ENCODE peak calls at places on chromosomes 12 and 14, in eight cellular contexts. T is left ventricle myocardium inferior, I is heart right ventricle, Y is Caco-2, U is right atrium auricular region, J is right lobe of liver, X is mammary epithelial cell, V is fibroblast of lung. D is an unnamed sample.
A peak's percentile ranks its signal among the peaks of the same experiment; 100 is the strongest.

GRCh38 chr12:76595056-76595455 is 35.5 kb upstream of the OSBPL8 start:
- DNase-seq in I (no peak), J (no peak), V (no peak), U (no peak), Y (no peak), T (no peak), X (no peak), D (no peak)

GRCh38 chr12:47022296-47022695 is 57.1 kb upstream of the PCED1B start:
- DNase-seq in Y (no peak), U (no peak), V (peak; percentile 62), I (no peak), X (peak; percentile 63), J (no peak), T (no peak), D (peak; percentile 33)

GRCh38 chr12:109539508-109539907 is 33.8 kb downstream of the MMAB start:
- DNase-seq in T (no peak), U (no peak), V (peak; percentile 52), I (no peak), Y (no peak), X (no peak), J (no peak), D (no peak)

GRCh38 chr12:116693259-116694227 is 44.3 kb downstream of the SPRING1 start:
- DNase-seq in I (no peak), J (peak; percentile 75), V (no peak), U (no peak), X (no peak), Y (no peak), T (no peak), D (peak; percentile 32)

GRCh38 chr12:100027671-100028070 is 42.9 kb upstream of the ANKS1B start:
- DNase-seq in X (no peak), V (no peak), I (no peak), J (no peak), Y (no peak), U (no peak), T (no peak), D (no peak)

GRCh38 chr14:60565211-60565610 is 56.3 kb downstream of the SIX6 start:
- DNase-seq in X (peak; percentile 45), U (no peak), J (no peak), I (no peak), T (no peak), V (peak; percentile 63), Y (no peak), D (peak; percentile 56)

GRCh38 chr14:61218765-61219164 is 62.4 kb downstream of the TMEM30B start:
- DNase-seq in U (no peak), T (peak; percentile 48), J (no peak), I (peak; percentile 21), Y (no peak), V (peak; percentile 52), X (no peak), D (peak; percentile 24)

GRCh38 chr14:61264022-61264571 is 17.0 kb downstream of the TMEM30B start:
- DNase-seq in X (no peak), T (no peak), Y (no peak), I (no peak), J (no peak), U (no peak), V (no peak), D (no peak)

GRCh38 chr12:58728397-58728796 is 191.9 kb downstream of the LRIG3 start:
- DNase-seq in I (no peak), J (no peak), U (no peak), T (no peak), V (no peak), X (peak; percentile 5), Y (no peak), D (no peak)

GRCh38 chr12:113470871-113471618 is 626 bp downstream of the LHX5 start:
- DNase-seq in T (no peak), J (no peak), U (no peak), V (no peak), X (no peak), I (no peak), Y (no peak), D (no peak)

GRCh38 chr12:46722737-46723136 is 103.1 kb downstream of the SLC38A4 start:
- DNase-seq in I (no peak), J (no peak), U (no peak), X (no peak), T (peak; percentile 14), Y (no peak), V (peak; percentile 74), D (no peak)

GRCh38 chr12:93127582-93128331 is 198.7 kb upstream of the EEA1 start:
- DNase-seq in V (peak; percentile 97), X (peak; percentile 71), U (peak; percentile 75), Y (peak; percentile 89), J (peak; percentile 82), T (peak; percentile 78), I (peak; percentile 72), D (peak; percentile 53)

GRCh38 chr14:64722842-64723447 is 18.7 kb downstream of the PLEKHG3 start:
- DNase-seq in I (no peak), X (peak; percentile 94), V (no peak), Y (no peak), U (no peak), J (peak; percentile 31), T (no peak), D (no peak)

GRCh38 chr12:73106296-73106695 is 834.1 kb downstream of the TRHDE start:
- DNase-seq in J (no peak), X (peak; percentile 6), Y (no peak), U (no peak), T (no peak), I (no peak), V (no peak), D (no peak)

GRCh38 chr12:64672925-64673409 is 62.7 kb downstream of the RASSF3 start:
- DNase-seq in Y (no peak), I (peak; percentile 56), T (peak; percentile 49), U (no peak), X (peak; percentile 41), V (peak; percentile 54), J (no peak), D (peak; percentile 93)

GRCh38 chr12:127125607-127126259 is 1141.2 kb upstream of the TMEM132C start:
- DNase-seq in U (no peak), Y (no peak), V (peak; percentile 4), I (no peak), X (peak; percentile 100), T (no peak), J (no peak), D (peak; percentile 45)

GRCh38 chr14:61699092-61699491 is 3.8 kb downstream of the HIF1A start:
- DNase-seq in X (no peak), Y (no peak), J (no peak), T (no peak), U (no peak), V (no peak), I (no peak), D (no peak)

GRCh38 chr12:40146800-40147797 is 41.2 kb upstream of the SLC2A13 start:
- DNase-seq in U (no peak), J (no peak), V (no peak), I (no peak), X (no peak), Y (no peak), T (no peak), D (peak; percentile 11)

DNA sequence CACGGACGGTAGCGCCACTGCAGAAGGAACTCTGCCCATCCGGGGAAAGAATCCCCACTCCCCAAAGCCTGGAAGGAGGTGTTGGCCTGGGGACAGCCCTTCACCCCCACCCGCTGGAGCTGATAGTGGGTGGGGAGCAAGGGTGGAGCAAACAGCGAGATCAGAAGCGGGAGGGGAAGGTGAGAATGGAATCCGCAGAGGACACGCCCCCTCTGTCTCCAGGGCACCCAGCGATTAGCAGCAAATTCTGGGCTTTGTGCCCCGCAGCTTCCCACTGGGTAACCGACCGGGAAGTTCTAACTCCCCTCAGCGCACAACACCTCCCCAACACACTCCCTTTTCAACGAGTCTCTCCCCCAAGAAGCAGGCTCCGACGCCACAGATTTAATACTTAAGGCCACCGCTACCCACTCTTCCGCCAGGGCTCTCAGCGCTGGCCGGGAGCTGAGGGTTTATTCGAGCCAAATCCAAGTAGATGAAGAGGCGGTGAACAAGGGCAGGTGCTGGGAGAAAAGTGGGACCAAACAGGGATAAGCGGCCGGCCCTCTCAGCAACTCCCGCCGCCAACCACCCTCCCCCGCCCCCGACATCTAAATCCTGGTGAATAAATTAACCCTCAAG is 1.3 kb downstream of the SLC25A29 start:
- DNase-seq in I (peak; percentile 60), T (peak; percentile 52), Y (peak; percentile 47), J (peak; percentile 74), V (no peak), U (peak; percentile 73), X (peak; percentile 40), D (peak; percentile 70)
- H3K4me3 ChIP-seq in I (peak overlapping the region; percentile 96), T (peak overlapping the region; percentile 88), Y (peak overlapping the region; percentile 82), J (peak overlapping the region; percentile 89), V (peak overlapping the region; percentile 81), U (peak overlapping the region; percentile 54), X (peak overlapping the region; percentile 76), D (peak overlapping the region; percentile 91)

DNA sequence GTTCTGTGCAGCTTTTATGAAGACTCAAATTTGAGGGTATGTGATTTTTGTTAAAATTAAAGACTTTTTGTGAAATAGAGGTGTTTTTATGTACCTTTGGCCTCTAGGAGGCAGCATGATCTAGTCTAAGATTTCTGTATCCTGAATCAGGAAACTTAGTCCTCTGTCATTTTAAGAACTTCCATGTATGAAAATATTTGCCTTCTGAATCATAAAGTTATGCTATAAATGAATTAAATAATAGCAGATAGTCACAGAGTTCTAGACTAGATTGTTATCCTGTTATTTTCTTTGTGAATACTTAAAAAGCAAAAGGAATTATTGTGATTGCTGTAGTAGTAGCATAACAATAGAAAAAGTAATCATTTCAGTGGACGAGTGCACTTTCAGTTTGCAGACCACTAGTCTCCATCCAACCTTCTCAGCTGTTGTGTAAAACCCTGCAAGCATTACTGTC is 56.3 kb downstream of the FGD4 start:
- DNase-seq in J (no peak), Y (peak; percentile 69), I (no peak), U (no peak), T (no peak), V (peak; percentile 90), X (peak; percentile 58), D (peak; percentile 80)
- H3K4me3 ChIP-seq in J (peak overlapping the region; percentile 32), Y (no peak overlapping the region), I (peak overlapping the region; percentile 49), U (peak overlapping the region; percentile 6), T (peak overlapping the region; percentile 59), V (peak overlapping the region; percentile 17), X (peak overlapping the region; percentile 25), D (peak overlapping the region; percentile 34)

GRCh38 chr14:68137704-68138619 is 318.4 kb downstream of the RAD51B start:
- DNase-seq in U (peak; percentile 78), J (no peak), X (peak; percentile 99), I (no peak), Y (peak; percentile 35), V (peak; percentile 83), T (no peak), D (peak; percentile 98)
- H3K4me3 ChIP-seq in U (no peak overlapping the region), J (no peak overlapping the region), X (no peak overlapping the region), I (no peak overlapping the region), Y (no peak overlapping the region), V (no peak overlapping the region), T (no peak overlapping the region), D (peak overlapping the region; percentile 0)

DNA sequence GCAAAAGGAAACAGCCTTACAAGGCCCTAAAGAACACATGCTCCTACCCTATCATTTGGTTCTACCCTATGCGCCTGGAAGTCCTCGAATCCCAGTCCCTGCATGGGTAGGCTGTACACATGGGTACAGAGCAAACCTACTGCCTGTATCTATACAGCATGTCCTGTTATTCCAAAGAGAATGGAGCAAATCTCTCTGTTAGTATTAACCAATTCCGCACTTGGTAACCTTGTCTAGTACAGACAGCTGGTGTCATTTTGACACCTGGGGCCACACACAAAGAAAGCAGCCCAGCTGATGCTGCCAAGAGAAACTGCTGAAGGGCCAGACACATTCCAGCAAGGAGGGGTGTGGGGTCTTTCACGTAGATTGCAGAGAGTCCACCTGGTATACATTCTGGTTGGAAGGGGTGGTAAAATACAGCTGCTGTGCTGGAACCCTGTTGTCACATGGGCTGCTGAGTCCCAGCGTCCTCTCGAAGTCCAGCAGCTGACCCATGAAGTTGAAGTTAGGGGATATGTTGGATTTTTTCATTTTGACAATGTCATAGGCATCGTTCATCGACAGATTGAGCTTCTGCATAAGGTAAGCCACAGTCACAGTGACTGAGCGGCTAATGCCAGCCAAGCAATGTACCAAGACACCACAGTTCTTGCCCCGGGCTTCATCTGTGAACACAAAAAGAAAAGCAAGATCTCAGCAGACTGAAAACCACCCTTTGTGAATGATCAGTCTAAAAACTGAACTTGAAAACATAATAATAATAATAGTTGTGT is 3.2 kb downstream of the DUSP6 start:
- DNase-seq in T (no peak), Y (no peak), X (peak; percentile 28), U (no peak), I (no peak), J (no peak), V (no peak), D (peak; percentile 66)
- H3K4me3 ChIP-seq in T (peak overlapping the region; percentile 89), Y (peak overlapping the region; percentile 71), X (peak overlapping the region; percentile 92), U (peak overlapping the region; percentile 84), I (peak overlapping the region; percentile 94), J (peak overlapping the region; percentile 87), V (peak overlapping the region; percentile 84), D (peak overlapping the region; percentile 68)

D was measured in A673.